ENCODE peak calls at places on chromosomes 5 and 9, in ten cellular contexts. N is spleen, G is cardiac muscle cell, O is mucosa of descending colon, E is AG04450, I is coronary artery, Z is PC-3, P is HCT116, X is GM12864, L is uterus. V is an unnamed sample.

GRCh38 chr9:133700861-133701320 is 37.3 kb downstream of the SARDH start:
- DNase-seq in E (no peak), X (no peak), I (no peak), N (peak), L (no peak), Z (no peak), G (no peak), O (peak), P (no peak), V (no peak)

GRCh38 chr9:84897362-84898094 is 228.0 kb downstream of the NTRK2 start:
- DNase-seq in I (no peak), N (no peak), P (no peak), G (no peak), X (no peak), L (no peak), O (no peak), E (no peak), Z (no peak), V (no peak)

GRCh38 chr5:125310749-125311148 is 564.3 kb upstream of the ZNF608 start:
- DNase-seq in I (no peak), P (no peak), N (no peak), E (no peak), Z (peak), X (no peak), O (no peak), G (no peak), L (no peak), V (peak)

GRCh38 chr5:98768160-98769005 is 5.1 kb upstream of the RGMB start:
- DNase-seq in E (no peak), I (no peak), N (peak), P (no peak), X (no peak), Z (peak), L (peak), G (peak), O (no peak), V (peak)

GRCh38 chr5:58940446-58940845 is 357.6 kb downstream of the RAB3C start:
- DNase-seq in I (no peak), Z (no peak), P (no peak), N (no peak), L (no peak), E (peak), X (no peak), G (no peak), O (no peak), V (no peak)

GRCh38 chr5:14685757-14686156 is 21.2 kb downstream of the OTULIN start:
- DNase-seq in G (peak), E (peak), L (no peak), Z (peak), O (no peak), P (peak), N (peak), I (no peak), X (peak), V (peak)

GRCh38 chr5:36570268-36570667 is 36.1 kb upstream of the SLC1A3 start:
- DNase-seq in X (no peak), G (no peak), P (no peak), O (no peak), I (no peak), L (no peak), Z (no peak), N (no peak), E (peak), V (no peak)

GRCh38 chr9:102642651-102643050 is 352.5 kb upstream of the CYLC2 start:
- DNase-seq in Z (no peak), L (no peak), O (no peak), E (no peak), P (no peak), G (no peak), N (no peak), X (no peak), I (no peak), V (no peak)

GRCh38 chr9:27247756-27248155 is 49.2 kb downstream of the EQTN start:
- DNase-seq in L (no peak), G (peak), E (peak), O (no peak), N (no peak), Z (peak), P (peak), I (no peak), X (no peak), V (peak)

GRCh38 chr9:95491543-95492330 is 25.0 kb downstream of the PTCH1 start:
- DNase-seq in I (no peak), N (no peak), P (no peak), Z (no peak), E (no peak), L (no peak), X (no peak), O (no peak), G (no peak), V (no peak)

GRCh38 chr5:145797336-145797735 is 37.8 kb downstream of the PRELID2 start:
- DNase-seq in G (no peak), I (no peak), P (no peak), E (no peak), X (no peak), N (no peak), Z (peak), O (no peak), L (no peak), V (peak)

GRCh38 chr9:12884736-12885395 is 110.0 kb downstream of the LURAP1L start:
- DNase-seq in X (no peak), O (no peak), I (no peak), N (no peak), E (peak), G (peak), P (peak), L (no peak), Z (peak), V (peak)

GRCh38 chr9:83665576-83666200 is 42.1 kb downstream of the UBQLN1 start:
- DNase-seq in I (no peak), P (no peak), X (no peak), L (no peak), O (no peak), N (no peak), E (no peak), G (no peak), Z (no peak), V (no peak)

GRCh38 chr5:55578771-55579170 is 44.0 kb upstream of the PLPP1 start:
- DNase-seq in E (no peak), G (no peak), I (no peak), Z (no peak), X (no peak), N (no peak), O (no peak), P (no peak), L (no peak), V (no peak)

GRCh38 chr5:110354896-110355295 is 371.6 kb downstream of the TMEM232 start:
- DNase-seq in N (no peak), G (no peak), O (no peak), Z (no peak), P (no peak), E (no peak), L (no peak), X (no peak), I (no peak), V (no peak)

GRCh38 chr5:35061216-35061615 is 13.5 kb upstream of the AGXT2 start:
- DNase-seq in I (no peak), E (no peak), P (no peak), X (no peak), Z (no peak), L (peak), O (no peak), G (no peak), N (no peak), V (no peak)

GRCh38 chr9:72271617-72272478 is 93.2 kb downstream of the ZFAND5 start:
- DNase-seq in I (no peak), N (no peak), Z (peak), G (peak), X (peak), E (peak), L (peak), P (peak), O (no peak), V (peak)

GRCh38 chr9:32875242-32875641 is 91.9 kb downstream of the TMEM215 start:
- DNase-seq in L (no peak), O (no peak), N (no peak), I (no peak), E (no peak), X (no peak), P (no peak), G (no peak), Z (peak), V (peak)

GRCh38 chr5:25707093-25707492 is 1062.3 kb upstream of the CDH10 start:
- DNase-seq in E (no peak), I (no peak), G (no peak), Z (no peak), O (no peak), N (no peak), X (no peak), L (no peak), P (no peak), V (no peak)

GRCh38 chr5:116575635-116576042 is 1.0 kb upstream of the SEMA6A start:
- DNase-seq in O (peak), L (no peak), Z (no peak), E (no peak), I (no peak), X (no peak), G (peak), P (no peak), N (peak), V (peak)

GRCh38 chr5:178196413-178196812 is 7.9 kb upstream of the HNRNPAB start:
- DNase-seq in O (no peak), Z (no peak), N (no peak), G (no peak), P (no peak), I (peak), E (no peak), X (no peak), L (no peak), V (no peak)

GRCh38 chr5:62460578-62460983 is 48.0 kb downstream of the IPO11 start:
- DNase-seq in N (no peak), I (no peak), X (peak), Z (peak), L (no peak), P (no peak), O (no peak), G (peak), E (no peak), V (peak)

GRCh38 chr9:97695390-97695789 is 1.8 kb downstream of the XPA start:
- DNase-seq in E (no peak), Z (no peak), N (no peak), O (no peak), I (no peak), X (no peak), L (no peak), G (no peak), P (no peak), V (no peak)

GRCh38 chr9:127186799-127187198 is 64.4 kb upstream of the ANGPTL2 start:
- DNase-seq in G (no peak), L (no peak), O (no peak), X (no peak), Z (no peak), P (no peak), I (no peak), N (no peak), E (no peak), V (no peak)

GRCh38 chr5:90689064-90689463 is 130.5 kb downstream of the ADGRV1 start:
- DNase-seq in X (no peak), I (no peak), N (no peak), Z (no peak), O (no peak), G (no peak), P (no peak), L (no peak), E (no peak), V (no peak)

GRCh38 chr9:128026255-128027165 is 40.6 kb downstream of the NAIF1 start:
- DNase-seq in P (no peak), E (no peak), I (no peak), N (peak), G (no peak), O (peak), X (peak), Z (no peak), L (no peak), V (no peak)

GRCh38 chr9:104934686-104935413 is 6.9 kb upstream of the ABCA1 start:
- DNase-seq in O (no peak), L (no peak), N (no peak), E (no peak), Z (no peak), P (no peak), G (no peak), I (no peak), X (no peak), V (no peak)

GRCh38 chr9:137836831-137837241 is 40.7 kb upstream of the CACNA1B start:
- DNase-seq in O (no peak), Z (no peak), P (no peak), N (no peak), X (no peak), L (no peak), G (no peak), E (no peak), I (no peak), V (no peak)

GRCh38 chr5:137627293-137627692 is 108.6 kb downstream of the KLHL3 start:
- DNase-seq in G (no peak), P (no peak), X (no peak), I (no peak), Z (peak), E (no peak), L (no peak), O (no peak), N (no peak), V (peak)

GRCh38 chr5:177537389-177538361 is 16.7 kb downstream of the FAM193B start:
- DNase-seq in X (no peak), E (peak), N (peak), L (peak), I (no peak), O (no peak), P (no peak), Z (peak), G (peak), V (peak)

GRCh38 chr9:127360829-127361228 is 36.1 kb upstream of the SLC2A8 start:
- DNase-seq in X (no peak), Z (peak), P (peak), G (peak), O (no peak), E (no peak), L (peak), I (no peak), N (no peak), V (peak)

GRCh38 chr5:56951131-56951945 is 585 bp downstream of the MIER3 start:
- DNase-seq in Z (no peak), L (peak), X (no peak), E (no peak), O (peak), N (peak), I (peak), P (no peak), G (peak), V (peak)

GRCh38 chr9:105150991-105151685 is 93.3 kb upstream of the SLC44A1 start:
- DNase-seq in X (no peak), G (no peak), L (no peak), O (no peak), P (no peak), N (no peak), Z (peak), I (no peak), E (no peak), V (peak)

GRCh38 chr5:141077826-141078225 is 16.6 kb upstream of the PCDHB2 start:
- DNase-seq in E (no peak), N (no peak), I (no peak), O (no peak), L (no peak), X (no peak), Z (no peak), G (no peak), P (no peak), V (no peak)
- H3K4me3 ChIP-seq in E (no peak), N (peak), I (peak), O (no peak), L (no peak), X (no peak), Z (no peak), G (no peak), P (no peak), V (no peak)

DNA sequence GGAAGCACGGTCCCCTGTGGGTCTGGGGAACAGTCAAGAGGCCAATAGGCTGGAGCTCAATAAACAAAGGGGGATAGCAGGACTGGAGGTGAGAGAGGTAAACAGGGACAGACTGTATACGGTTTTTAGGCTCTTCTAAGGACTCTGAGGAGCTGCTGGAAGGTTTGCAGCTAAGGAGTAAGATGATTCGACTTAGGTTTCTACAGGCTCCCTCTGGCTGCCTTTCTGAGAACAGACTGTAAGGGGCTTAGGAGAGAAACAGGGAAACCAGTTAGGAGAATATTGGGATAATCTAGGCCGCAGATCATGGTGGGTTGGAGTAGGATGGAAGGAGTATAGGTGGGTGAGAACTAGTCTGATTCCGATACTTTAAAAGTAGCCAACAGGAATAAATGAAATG is 10.4 kb downstream of the CDK5RAP2 start:
- DNase-seq in E (no peak), G (no peak), O (no peak), I (no peak), X (no peak), L (no peak), N (no peak), Z (no peak), P (no peak), V (no peak)
- TF ChIP-seq CTCF in E (peak), G (no peak), O (no peak), I (no peak), X (no peak), L (no peak), N (no peak), Z (no peak), P (no peak), V (no peak)

GRCh38 chr5:10539685-10539998 is 24.2 kb upstream of the ANKRD33B start:
- DNase-seq in N (no peak), O (no peak), G (no peak), P (no peak), E (no peak), L (no peak), Z (no peak), I (no peak), X (no peak), V (no peak)

GRCh38 chr5:10540036-10540544 is 23.8 kb upstream of the ANKRD33B start:
- DNase-seq in G (no peak), I (no peak), P (no peak), L (no peak), E (no peak), Z (no peak), X (no peak), O (no peak), N (no peak), V (no peak)

GRCh38 chr5:10538103-10538788 is 25.6 kb upstream of the ANKRD33B start:
- DNase-seq in Z (no peak), I (no peak), O (no peak), L (no peak), X (no peak), G (no peak), P (no peak), E (no peak), N (no peak), V (no peak)

GRCh38 chr5:10537614-10538013 is 26.3 kb upstream of the ANKRD33B start:
- DNase-seq in I (no peak), O (no peak), Z (no peak), G (no peak), P (no peak), N (no peak), L (no peak), E (no peak), X (no peak), V (no peak)

DNA sequence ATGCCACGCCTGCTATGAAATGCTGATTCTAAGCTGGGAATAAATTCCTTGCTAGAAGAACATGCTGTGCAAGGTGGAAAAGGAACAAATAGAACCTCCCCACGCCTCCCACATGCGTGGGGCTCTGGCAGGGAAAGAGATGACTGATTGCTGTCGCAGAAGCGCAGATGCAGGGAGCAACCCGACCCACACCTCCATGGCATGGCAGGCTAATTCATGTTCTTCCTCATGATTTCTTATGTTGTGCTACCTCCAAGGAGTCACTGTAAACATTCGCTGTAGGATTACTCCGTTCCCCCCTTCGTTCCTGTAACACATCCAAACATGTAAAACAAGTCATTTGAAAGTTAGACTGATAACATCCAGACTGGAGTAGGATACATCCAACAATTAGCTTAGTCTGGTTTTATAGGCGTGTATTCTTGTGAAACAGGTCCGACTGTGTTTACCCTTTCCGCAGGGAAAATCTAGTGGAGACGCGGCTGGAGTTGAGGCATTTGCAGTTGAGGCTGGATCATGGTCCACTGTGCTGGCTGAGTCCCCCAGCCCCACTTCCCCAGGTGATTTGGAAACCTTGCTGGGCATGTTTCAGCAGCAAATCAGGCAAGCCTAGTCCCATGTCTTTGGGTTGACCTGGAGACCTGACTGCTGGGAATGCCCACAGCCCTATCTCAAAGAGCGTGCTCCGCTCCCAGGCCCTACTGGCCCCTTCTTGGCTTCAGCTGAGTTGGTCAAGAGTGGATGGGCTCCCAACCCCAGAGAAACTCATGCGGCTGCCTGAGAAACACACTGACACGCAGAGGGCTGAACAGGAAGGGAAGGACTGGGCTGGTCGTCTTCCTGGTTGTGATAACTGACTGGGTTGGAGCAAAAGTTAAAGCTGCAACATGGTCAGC is 24.8 kb upstream of the ANKRD33B start:
- DNase-seq in I (no peak), G (no peak), N (no peak), X (no peak), E (no peak), P (no peak), Z (no peak), O (no peak), L (peak), V (peak)
- H3K4me3 ChIP-seq in I (no peak), G (no peak), N (no peak), X (no peak), E (no peak), P (no peak), Z (no peak), O (no peak), L (no peak), V (no peak)

DNA sequence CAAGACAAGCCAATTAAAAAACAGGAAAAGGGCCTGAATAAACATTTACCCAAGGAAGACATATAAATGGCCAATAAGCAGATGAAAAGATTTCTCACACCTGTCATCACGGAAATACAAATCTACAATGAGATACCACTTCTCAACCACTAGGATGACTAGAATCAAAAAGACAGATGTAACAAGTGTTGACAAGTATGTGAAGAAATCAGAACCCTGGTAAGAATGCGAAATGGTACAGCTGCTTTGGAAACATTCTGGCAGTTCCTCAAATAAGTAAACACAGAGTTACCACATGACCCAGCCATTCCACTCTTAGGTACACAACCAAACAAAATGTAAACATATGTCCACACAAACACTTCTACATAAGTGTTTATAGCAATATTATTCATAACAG is 32.5 kb downstream of the LEAP2 start:
- DNase-seq in N (no peak), O (no peak), I (no peak), X (no peak), E (peak), Z (no peak), L (no peak), P (no peak), G (no peak), V (peak)
- TF ChIP-seq CTCF in N (no peak), O (no peak), I (no peak), X (no peak), E (peak), Z (no peak), L (no peak), P (no peak), G (no peak), V (peak)

GRCh38 chr5:115431116-115431515 is 113.5 kb downstream of the FEM1C start:
- DNase-seq in L (no peak), P (no peak), X (no peak), Z (no peak), I (no peak), E (no peak), N (no peak), G (no peak), O (no peak), V (peak)
- H3K4me3 ChIP-seq in L (no peak), P (no peak), X (no peak), Z (no peak), I (no peak), E (no peak), N (no peak), G (no peak), O (no peak), V (no peak)

V was measured in epithelial cell of esophagus.